ENCODE peak calls at places on chromosomes 4 and X, in ten cellular contexts. S is neural progenitor cell, D is heart left ventricle, I is ascending aorta, L is endodermal cell, O is sigmoid colon, W is MM.1S, X is left ventricle myocardium inferior, F is PC-9, A is mesendoderm. J is an unnamed sample. For H3K4me1, the result is how much of the 10 kb centered on the place peaks cover.

GRCh38 chr4:15352508-15352907 is 75.3 kb upstream of the C1QTNF7 start:
- DNase-seq in F (no peak), X (no peak), I (no peak), L (no peak), S (no peak), W (no peak), O (no peak), D (no peak), A (no peak), J (no peak)

GRCh38 chrX:134480061-134480460 is 20.1 kb downstream of the HPRT1 start:
- DNase-seq in X (no peak), O (no peak), L (no peak), S (no peak), A (no peak), I (no peak), W (no peak), F (no peak), D (no peak), J (no peak)

GRCh38 chrX:9204560-9204959 is 170.6 kb upstream of the FAM9B start:
- DNase-seq in W (no peak), L (no peak), F (no peak), D (no peak), X (no peak), S (no peak), I (no peak), A (no peak), O (no peak), J (no peak)

GRCh38 chrX:3968749-3969148 is 255.3 kb upstream of the PRKX start:
- DNase-seq in W (no peak), S (no peak), X (no peak), I (no peak), F (no peak), D (no peak), O (no peak), A (no peak), L (no peak), J (no peak)

GRCh38 chr4:53680168-53680567 is 88.9 kb upstream of the LNX1 start:
- DNase-seq in D (no peak), X (no peak), I (no peak), W (no peak), L (no peak), O (no peak), F (no peak), S (no peak), A (no peak), J (no peak)

GRCh38 chr4:39278476-39278875 is 87.7 kb downstream of the RFC1 start:
- DNase-seq in D (no peak), A (no peak), O (no peak), X (no peak), S (no peak), W (no peak), I (no peak), L (no peak), F (no peak), J (no peak)

GRCh38 chr4:140793291-140793690 is 37.1 kb upstream of the TBC1D9 start:
- DNase-seq in L (no peak), D (no peak), F (no peak), A (no peak), W (no peak), S (no peak), I (no peak), O (no peak), X (no peak), J (no peak)

GRCh38 chrX:100681581-100681980 is 37.6 kb downstream of the SRPX2 start:
- DNase-seq in S (no peak), A (no peak), O (no peak), D (no peak), I (no peak), F (no peak), L (no peak), W (no peak), X (no peak), J (no peak)

GRCh38 chr4:178205826-178206225 is 763.6 kb upstream of the AGA start:
- DNase-seq in O (no peak), S (no peak), L (no peak), D (no peak), X (no peak), W (no peak), F (peak), A (peak), I (no peak), J (no peak)

GRCh38 chr4:43525646-43526045 is 633.1 kb downstream of the GRXCR1 start:
- DNase-seq in W (no peak), L (no peak), A (no peak), O (no peak), X (no peak), D (no peak), I (no peak), S (no peak), F (no peak), J (no peak)

GRCh38 chr4:27016551-27016950 is 155.9 kb downstream of the STIM2 start:
- DNase-seq in O (no peak), F (no peak), D (no peak), A (no peak), L (no peak), W (no peak), I (no peak), X (no peak), S (no peak), J (no peak)

GRCh38 chrX:154113729-154114128 is 16.2 kb upstream of the MECP2 start:
- DNase-seq in L (no peak), W (no peak), A (no peak), O (no peak), F (no peak), X (no peak), D (no peak), I (no peak), S (no peak), J (no peak)

GRCh38 chrX:40174594-40175415 is 77.0 kb upstream of the BCOR start:
- DNase-seq in S (peak), F (no peak), W (peak), X (no peak), L (peak), D (peak), I (peak), A (peak), O (peak), J (peak)

GRCh38 chr4:13559414-13559813 is 15.1 kb upstream of the NKX3-2 start:
- DNase-seq in O (no peak), S (no peak), W (no peak), I (no peak), X (no peak), D (no peak), F (peak), A (no peak), L (no peak), J (no peak)

GRCh38 chr4:7631288-7631633 is 196.5 kb upstream of the PSAPL1 start:
- DNase-seq in O (no peak), I (no peak), D (no peak), W (no peak), L (no peak), S (no peak), A (no peak), X (no peak), F (no peak), J (no peak)

GRCh38 chr4:80321341-80321740 is 14.2 kb upstream of the CFAP299 start:
- DNase-seq in L (no peak), D (no peak), W (no peak), X (no peak), I (no peak), F (no peak), O (no peak), A (no peak), S (no peak), J (no peak)

GRCh38 chr4:189001283-189001970 is 862.2 kb downstream of the TRIML1 start:
- DNase-seq in F (no peak), W (no peak), X (no peak), A (no peak), D (no peak), L (no peak), I (no peak), S (no peak), O (no peak), J (no peak)

GRCh38 chrX:150291014-150291413 is 72.1 kb upstream of the MAMLD1 start:
- DNase-seq in I (peak), S (no peak), W (no peak), A (peak), L (peak), F (peak), X (no peak), O (no peak), D (no peak), J (no peak)

GRCh38 chrX:146907391-146908240 is 93.1 kb upstream of the CXorf51A start:
- DNase-seq in I (no peak), S (peak), D (no peak), A (peak), W (no peak), O (no peak), F (no peak), X (no peak), L (no peak), J (no peak)

GRCh38 chrX:64975989-64976672 is at the start of gene ZC4H2:
- DNase-seq in I (peak), L (peak), O (peak), D (peak), F (no peak), A (peak), W (peak), X (peak), S (peak), J (peak)

GRCh38 chrX:64975491-64975890 is 759 bp downstream of the ZC4H2 start:
- DNase-seq in A (peak), L (peak), I (no peak), F (no peak), X (peak), W (peak), S (peak), D (peak), O (peak), J (peak)

GRCh38 chrX:64977830-64978229 is 1.6 kb upstream of the ZC4H2 start:
- DNase-seq in I (no peak), L (no peak), D (no peak), S (no peak), X (no peak), F (no peak), W (no peak), O (no peak), A (no peak), J (no peak)

GRCh38 chrX:64976673-64977040 is 407 bp upstream of the ZC4H2 start:
- DNase-seq in O (no peak), F (no peak), S (peak), I (no peak), L (peak), A (peak), D (no peak), X (no peak), W (no peak), J (no peak)

GRCh38 chrX:64977051-64977450 is 801 bp upstream of the ZC4H2 start:
- DNase-seq in L (no peak), W (no peak), A (no peak), F (no peak), D (no peak), O (no peak), X (no peak), S (no peak), I (no peak), J (no peak)
- H3K4me3 ChIP-seq in L (peak), W (no peak), A (no peak), F (no peak), D (no peak), O (no peak), X (peak), S (peak), I (no peak), J (no peak)

GRCh38 chr4:59945716-59946115 is 1254.4 kb upstream of the ADGRL3 start:
- DNase-seq in F (no peak), I (no peak), L (no peak), D (no peak), X (no peak), A (no peak), O (no peak), S (no peak), W (no peak), J (no peak)
- H3K27ac ChIP-seq in F (no peak), I (no peak), L (no peak), D (no peak), X (no peak), A (no peak), O (no peak), S (no peak), W (no peak), J (no peak)

GRCh38 chr4:108003964-108004630 is 14.4 kb downstream of the HADH start:
- DNase-seq in O (no peak), X (no peak), A (no peak), F (no peak), S (no peak), D (no peak), I (no peak), W (no peak), L (no peak), J (no peak)

GRCh38 chr4:108004646-108005045 is 15.0 kb downstream of the HADH start:
- DNase-seq in O (no peak), X (no peak), L (no peak), S (no peak), I (no peak), A (peak), F (no peak), W (no peak), D (no peak), J (no peak)

GRCh38 chr4:108007984-108008383 is 18.3 kb downstream of the HADH start:
- DNase-seq in I (no peak), L (no peak), F (no peak), A (no peak), W (no peak), D (no peak), O (no peak), S (no peak), X (no peak), J (no peak)

GRCh38 chr4:108008721-108009120 is 19.0 kb downstream of the HADH start:
- DNase-seq in W (no peak), X (no peak), D (no peak), A (peak), S (no peak), O (no peak), I (no peak), F (peak), L (no peak), J (no peak)

DNA sequence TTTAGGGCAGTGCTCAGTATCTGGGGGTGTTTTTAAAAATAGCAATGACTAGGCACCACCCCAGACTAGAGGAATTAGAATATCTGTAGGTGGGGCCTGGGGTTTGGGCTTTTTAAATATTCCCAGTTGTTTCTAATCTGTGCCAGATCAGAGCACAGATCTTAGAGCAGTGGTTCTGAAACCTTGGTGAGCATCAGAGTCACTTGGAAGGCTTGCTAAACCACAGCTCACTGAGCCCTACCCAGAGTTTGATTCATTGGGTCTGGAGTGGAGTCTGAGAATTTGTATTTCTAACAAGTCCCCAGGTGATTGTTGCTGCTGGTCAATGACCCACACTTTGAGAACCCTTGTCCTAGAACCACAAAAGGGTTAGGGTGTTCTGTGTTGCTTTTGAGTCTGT is 16.7 kb downstream of the HADH start:
- DNase-seq in X (no peak), S (no peak), L (no peak), O (no peak), D (no peak), F (no peak), W (no peak), I (no peak), A (no peak), J (no peak)
- H3K4me1 ChIP-seq in X (half or more), S (under half), L (under half), O (under half), D (under half), F (under half), W (under half), I (under half), A (under half), J (under half)

GRCh38 chrX:65671966-65672365 is 4.5 kb downstream of the MSN start:
- DNase-seq in D (no peak), I (no peak), L (no peak), O (no peak), A (no peak), W (no peak), F (no peak), S (no peak), X (no peak), J (no peak)
- H3K4me3 ChIP-seq in D (peak), I (peak), L (no peak), O (no peak), A (no peak), W (no peak), F (no peak), S (no peak), X (peak), J (peak)

DNA sequence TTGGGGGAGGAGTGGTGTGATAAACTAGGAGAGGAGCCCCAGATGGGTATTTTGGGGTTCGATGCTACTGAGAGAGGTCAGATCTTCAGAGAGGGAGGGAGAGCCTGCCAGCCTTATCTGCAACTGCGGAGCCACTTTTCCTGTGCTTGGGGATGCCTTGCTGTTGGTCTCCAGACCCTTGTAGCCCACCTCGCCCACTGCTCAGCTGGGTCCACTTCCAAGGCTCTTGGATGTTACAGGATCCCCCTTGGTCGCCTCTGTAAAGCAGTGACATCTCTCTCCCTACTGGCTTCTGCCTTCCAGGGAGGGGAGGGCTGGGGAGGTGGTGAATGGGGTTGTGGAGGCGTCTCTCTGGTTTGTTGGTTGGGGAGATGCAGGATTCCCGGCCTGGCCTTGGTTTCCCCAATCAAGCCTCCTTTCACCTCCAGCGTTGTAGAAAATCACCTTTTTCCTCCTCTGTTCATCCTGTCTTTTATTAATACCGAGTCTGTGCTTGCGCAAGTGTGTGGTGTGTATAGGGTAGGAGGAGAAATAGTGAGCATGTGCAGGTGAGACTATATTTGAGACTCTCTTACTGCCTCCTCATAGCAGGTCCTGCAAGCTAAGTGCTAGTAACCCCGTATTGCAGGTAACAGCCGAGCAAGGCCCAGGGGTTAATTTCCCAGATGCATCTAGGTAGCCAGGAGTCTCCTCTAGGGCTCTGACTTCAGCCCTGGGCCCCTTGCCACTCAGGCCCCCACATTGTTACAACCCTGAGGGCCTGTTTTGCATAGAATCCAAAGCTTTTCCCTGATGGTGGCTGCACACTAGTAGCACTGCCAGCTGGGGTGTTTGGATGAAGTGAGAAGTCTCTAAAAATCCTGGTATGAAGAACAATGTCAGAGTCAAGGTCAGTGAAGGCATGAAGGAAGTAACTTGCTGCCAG is 337.5 kb downstream of the ARHGAP10 start:
- DNase-seq in F (no peak), X (no peak), I (no peak), D (no peak), A (no peak), W (no peak), L (no peak), S (no peak), O (no peak), J (no peak)
- H3K27ac ChIP-seq in F (no peak), X (peak), I (no peak), D (peak), A (no peak), W (no peak), L (no peak), S (no peak), O (no peak), J (no peak)

DNA sequence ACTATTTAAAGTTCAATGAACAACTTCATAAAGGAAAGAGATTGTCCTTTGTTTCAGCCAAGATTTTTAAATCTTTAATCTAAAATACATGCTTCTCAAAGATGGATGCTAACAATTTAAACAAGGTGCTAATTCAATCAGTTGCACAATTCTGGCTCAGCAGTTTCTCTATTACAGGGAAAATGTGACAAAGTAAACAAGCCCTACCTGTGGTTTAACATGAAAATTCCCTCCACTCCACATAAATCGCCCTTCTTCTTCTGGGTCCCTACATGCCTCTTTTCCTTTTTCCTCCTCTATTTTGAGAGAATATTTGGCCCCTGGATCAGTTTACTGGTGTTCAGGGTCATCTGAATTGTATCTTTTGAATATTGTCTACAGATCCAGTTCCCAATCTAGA is 80.6 kb downstream of the FRYL start:
- DNase-seq in I (no peak), D (no peak), S (no peak), X (no peak), W (no peak), L (no peak), F (peak), A (peak), O (no peak), J (no peak)
- H3K4me1 ChIP-seq in I (under half), D (under half), S (under half), X (under half), W (under half), L (under half), F (half or more), A (under half), O (under half), J (under half)